ENCODE peak calls at places on chromosomes 11 and 22, in seven cellular contexts. Z is H9, V is trophoblast cell, I is neuronal stem cell, D is mesendoderm, X is IMR-90, T is mesenchymal stem cell. M is an unnamed sample.

GRCh38 chr11:315051-315481 is 1.2 kb downstream of the IFITM1 start:
- DNase-seq in Z (no peak), V (no peak), I (no peak), D (no peak), X (no peak), T (peak), M (no peak)

GRCh38 chr11:125463590-125464265 is 32.3 kb downstream of the FEZ1 start:
- DNase-seq in Z (no peak), V (no peak), I (no peak), D (no peak), X (peak), T (no peak), M (no peak)

GRCh38 chr11:123330071-123330470 is 100.0 kb upstream of the GRAMD1B start:
- DNase-seq in Z (no peak), V (no peak), I (no peak), D (no peak), X (no peak), T (no peak), M (no peak)

GRCh38 chr11:70517996-70518907 is 119.9 kb downstream of the CTTN start:
- DNase-seq in Z (peak), V (peak), I (no peak), D (no peak), X (peak), T (peak), M (no peak)

GRCh38 chr22:27686534-27686933 is 115.0 kb downstream of the MN1 start:
- DNase-seq in Z (no peak), V (no peak), I (no peak), D (no peak), X (peak), T (peak), M (no peak)

GRCh38 chr11:119339581-119340334 is 925 bp downstream of the C1QTNF5 start:
- DNase-seq in Z (peak), V (no peak), I (peak), D (peak), X (no peak), T (peak), M (no peak)

GRCh38 chr11:41971592-41971991 is 512.1 kb upstream of the LRRC4C start:
- DNase-seq in Z (no peak), V (no peak), I (no peak), D (no peak), X (no peak), T (no peak), M (no peak)

GRCh38 chr11:93935826-93936225 is 85.3 kb upstream of the HEPHL1 start:
- DNase-seq in Z (no peak), V (no peak), I (no peak), D (no peak), X (no peak), T (no peak), M (no peak)

GRCh38 chr11:35289821-35290220 is 129.5 kb downstream of the SLC1A2 start:
- DNase-seq in Z (no peak), V (no peak), I (no peak), D (no peak), X (peak), T (peak), M (no peak)

GRCh38 chr22:50530857-50531545 is 1.2 kb upstream of the TYMP start:
- DNase-seq in Z (peak), V (peak), I (no peak), D (peak), X (peak), T (peak), M (no peak)

GRCh38 chr11:134864233-134864967 is 452.4 kb upstream of the B3GAT1 start:
- DNase-seq in Z (no peak), V (no peak), I (no peak), D (no peak), X (no peak), T (no peak), M (no peak)

GRCh38 chr11:86087281-86087680 is 18.4 kb upstream of the PICALM start:
- DNase-seq in Z (no peak), V (no peak), I (no peak), D (peak), X (no peak), T (no peak), M (no peak)

GRCh38 chr22:44037519-44038370 is 13.6 kb downstream of the PARVB start:
- DNase-seq in Z (no peak), V (peak), I (no peak), D (peak), X (peak), T (peak), M (no peak)

GRCh38 chr22:45094826-45095225 is 68.9 kb upstream of the NUP50 start:
- DNase-seq in Z (no peak), V (no peak), I (no peak), D (no peak), X (no peak), T (no peak), M (no peak)

GRCh38 chr11:62054484-62055121 is 69.2 kb upstream of the INCENP start:
- DNase-seq in Z (peak), V (peak), I (no peak), D (peak), X (peak), T (peak), M (no peak)

GRCh38 chr11:125923012-125923579 is 18.8 kb downstream of the DDX25 start:
- DNase-seq in Z (peak), V (peak), I (peak), D (peak), X (peak), T (peak), M (peak)

GRCh38 chr22:42684462-42685195 is 35.4 kb upstream of the CYB5R3 start:
- DNase-seq in Z (no peak), V (no peak), I (no peak), D (no peak), X (no peak), T (no peak), M (no peak)

GRCh38 chr11:133956650-133957633 is at the start of gene IGSF9B:
- DNase-seq in Z (peak), V (peak), I (peak), D (peak), X (peak), T (peak), M (peak)

GRCh38 chr11:16606784-16607674 is 131.4 kb upstream of the C11orf58 start:
- DNase-seq in Z (peak), V (no peak), I (peak), D (peak), X (peak), T (peak), M (no peak)

DNA sequence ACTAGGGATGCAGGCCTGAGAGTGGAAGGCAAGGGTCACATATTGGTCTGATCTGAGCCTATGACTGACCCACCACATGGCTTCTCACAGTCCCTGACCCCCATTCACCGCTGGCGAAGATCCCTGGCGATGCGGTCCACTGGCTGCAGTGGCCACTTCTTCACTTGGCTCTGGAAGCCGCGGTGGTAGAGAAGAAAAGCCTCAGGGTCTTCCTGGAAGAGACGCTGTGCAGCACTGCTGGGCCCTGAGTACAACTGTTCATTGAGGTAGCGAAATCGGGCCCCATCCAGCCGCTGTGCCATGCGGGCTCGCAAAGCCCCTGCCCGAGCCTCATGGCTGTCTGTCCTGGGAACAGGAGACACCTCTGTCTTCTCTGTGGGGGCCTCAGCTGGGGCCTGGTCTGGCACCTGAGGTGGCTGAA is 2.4 kb downstream of the RRP8 start:
- DNase-seq in Z (no peak), V (no peak), I (no peak), D (no peak), X (no peak), T (no peak), M (no peak)
- H3K4me2 ChIP-seq in Z (no peak), V (no peak), I (no peak), D (no peak), X (no peak), T (no peak), M (no peak)

DNA sequence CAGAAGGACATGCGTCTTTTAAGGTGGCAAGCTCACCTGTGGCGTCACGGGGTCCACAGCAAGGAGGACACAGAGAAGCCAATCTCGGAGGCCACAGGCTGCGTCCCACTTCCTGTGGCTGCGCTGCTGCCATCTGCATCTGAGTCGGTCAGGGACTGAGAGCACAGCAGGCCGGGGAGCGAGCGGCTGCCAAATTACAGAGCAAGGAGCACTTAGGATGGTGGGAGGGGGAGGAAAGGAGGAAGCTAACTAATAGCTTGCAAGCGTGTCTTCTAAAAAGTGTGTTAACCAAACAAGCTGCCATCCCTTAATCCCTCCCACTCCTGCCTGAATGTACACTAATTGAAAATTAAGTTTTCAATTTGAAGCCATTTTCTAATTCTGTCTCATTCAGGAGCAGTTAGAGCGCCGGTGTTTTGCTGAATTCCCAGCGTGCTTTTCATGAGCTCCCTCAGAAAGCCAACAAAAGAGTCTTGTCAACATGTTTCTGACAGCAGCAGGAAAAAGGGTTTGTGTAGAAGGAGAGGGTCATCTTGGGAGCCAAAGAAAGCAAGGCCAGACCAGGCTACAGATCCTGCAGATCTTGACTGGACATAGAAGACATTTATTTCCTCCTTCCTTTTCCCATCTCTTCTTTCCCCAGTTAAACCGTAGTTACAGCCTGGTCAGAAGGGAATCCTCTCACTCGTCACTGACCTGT is 42.4 kb upstream of the API5 start:
- DNase-seq in Z (peak), V (no peak), I (no peak), D (peak), X (no peak), T (no peak), M (no peak)
- H3K23ac ChIP-seq in Z (no peak), V (no peak), I (no peak), D (no peak), X (no peak), T (no peak), M (no peak)

GRCh38 chr11:13963169-13963948 is 836 bp downstream of the SPON1 start:
- DNase-seq in Z (peak), V (no peak), I (no peak), D (peak), X (peak), T (peak), M (no peak)

GRCh38 chr11:13965337-13965736 is 2.8 kb downstream of the SPON1 start:
- DNase-seq in Z (peak), V (no peak), I (no peak), D (no peak), X (no peak), T (no peak), M (no peak)

GRCh38 chr11:13963949-13964770 is 1.6 kb downstream of the SPON1 start:
- DNase-seq in Z (peak), V (no peak), I (no peak), D (peak), X (no peak), T (no peak), M (peak)

GRCh38 chr11:13964771-13965074 is 2.2 kb downstream of the SPON1 start:
- DNase-seq in Z (no peak), V (no peak), I (no peak), D (no peak), X (no peak), T (no peak), M (no peak)

DNA sequence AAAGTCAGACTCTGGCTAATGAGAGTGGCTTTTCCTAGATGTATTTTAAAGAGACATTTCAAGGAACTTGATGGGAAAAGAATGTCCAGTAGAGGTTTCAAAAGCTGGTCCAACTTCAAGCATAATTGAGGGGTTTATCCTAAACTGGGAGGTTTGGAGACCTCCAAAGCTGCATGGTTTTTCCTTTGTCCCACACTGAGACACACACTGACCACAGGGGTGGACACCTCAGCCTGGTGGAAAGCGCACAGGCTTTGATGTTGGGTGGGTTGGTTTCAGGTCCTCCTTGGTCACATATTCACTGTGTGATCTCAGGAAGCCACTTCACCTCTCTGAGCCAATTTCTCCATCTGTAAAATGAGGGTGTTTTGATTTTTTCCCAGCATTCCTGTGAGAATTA is 4.0 kb downstream of the SPON1 start:
- DNase-seq in Z (no peak), V (no peak), I (no peak), D (no peak), X (no peak), T (no peak), M (no peak)
- H3K4me2 ChIP-seq in Z (no peak), V (no peak), I (peak), D (no peak), X (no peak), T (no peak), M (no peak)

GRCh38 chr11:73283316-73284035 is 11.3 kb downstream of the P2RY6 start:
- DNase-seq in Z (no peak), V (no peak), I (no peak), D (no peak), X (no peak), T (no peak), M (no peak)

GRCh38 chr11:73287400-73288101 is 15.4 kb downstream of the P2RY6 start:
- DNase-seq in Z (no peak), V (no peak), I (no peak), D (no peak), X (no peak), T (no peak), M (no peak)

GRCh38 chr11:73286240-73286810 is 14.2 kb downstream of the P2RY6 start:
- DNase-seq in Z (no peak), V (no peak), I (no peak), D (no peak), X (no peak), T (no peak), M (no peak)

GRCh38 chr11:73284106-73284505 is 12.0 kb downstream of the P2RY6 start:
- DNase-seq in Z (no peak), V (no peak), I (no peak), D (no peak), X (no peak), T (no peak), M (no peak)

GRCh38 chr11:73285721-73286120 is 13.6 kb downstream of the P2RY6 start:
- DNase-seq in Z (no peak), V (no peak), I (no peak), D (no peak), X (no peak), T (no peak), M (no peak)
- H3K23ac ChIP-seq in Z (no peak), V (no peak), I (no peak), D (no peak), X (no peak), T (no peak), M (no peak)

GRCh38 chr22:37912171-37912570 is 6.1 kb downstream of the MICALL1 start:
- DNase-seq in Z (no peak), V (no peak), I (no peak), D (no peak), X (no peak), T (no peak), M (no peak)

GRCh38 chr22:37911697-37912096 is 5.6 kb downstream of the MICALL1 start:
- DNase-seq in Z (no peak), V (no peak), I (no peak), D (no peak), X (no peak), T (no peak), M (no peak)

GRCh38 chr22:37910863-37911262 is 4.8 kb downstream of the MICALL1 start:
- DNase-seq in Z (no peak), V (no peak), I (no peak), D (no peak), X (no peak), T (no peak), M (no peak)

GRCh38 chr22:37911273-37911672 is 5.2 kb downstream of the MICALL1 start:
- DNase-seq in Z (no peak), V (no peak), I (no peak), D (peak), X (no peak), T (no peak), M (no peak)

DNA sequence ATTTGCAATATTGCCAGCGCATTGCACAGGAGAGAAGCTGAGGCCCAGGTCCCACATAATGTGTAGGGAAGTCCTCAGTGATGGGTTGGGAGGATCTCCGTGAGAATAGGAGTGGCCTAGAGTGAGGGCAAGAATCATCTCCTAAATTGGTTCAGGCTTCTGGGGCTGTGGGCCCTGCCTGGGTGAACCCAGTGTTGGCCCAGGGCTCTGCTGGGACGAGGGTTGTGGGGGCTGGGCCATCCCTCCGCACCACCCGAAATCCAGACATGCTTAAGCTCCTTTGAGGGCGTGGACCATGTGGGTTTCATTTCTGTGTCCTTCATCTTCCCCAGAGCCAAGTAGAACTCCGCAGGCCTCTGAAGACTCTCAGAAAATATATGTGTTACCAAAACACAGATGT is 3.7 kb downstream of the MICALL1 start:
- DNase-seq in Z (no peak), V (peak), I (no peak), D (no peak), X (no peak), T (no peak), M (no peak)
- H3K4me2 ChIP-seq in Z (no peak), V (no peak), I (no peak), D (no peak), X (no peak), T (no peak), M (no peak)

GRCh38 chr11:45053736-45054446 is 92.5 kb upstream of the PRDM11 start:
- DNase-seq in Z (no peak), V (no peak), I (no peak), D (no peak), X (no peak), T (no peak), M (no peak)
- H3K23ac ChIP-seq in Z (no peak), V (no peak), I (no peak), D (no peak), X (no peak), T (no peak), M (no peak)

GRCh38 chr11:27349919-27350318 is 13.1 kb downstream of the CCDC34 start:
- DNase-seq in Z (no peak), V (no peak), I (no peak), D (no peak), X (no peak), T (no peak), M (no peak)
- H3K4me2 ChIP-seq in Z (no peak), V (peak), I (no peak), D (no peak), X (no peak), T (no peak), M (peak)

GRCh38 chr22:46803936-46804335 is 41.5 kb downstream of the TBC1D22A start:
- DNase-seq in Z (no peak), V (no peak), I (no peak), D (no peak), X (no peak), T (no peak), M (no peak)
- H3K23ac ChIP-seq in Z (no peak), V (no peak), I (no peak), D (no peak), X (no peak), T (no peak), M (no peak)

GRCh38 chr11:131912127-131912526 is 541.7 kb downstream of the NTM start:
- DNase-seq in Z (no peak), V (no peak), I (no peak), D (no peak), X (no peak), T (no peak), M (no peak)
- H3K4me2 ChIP-seq in Z (no peak), V (no peak), I (no peak), D (no peak), X (peak), T (peak), M (peak)

DNA sequence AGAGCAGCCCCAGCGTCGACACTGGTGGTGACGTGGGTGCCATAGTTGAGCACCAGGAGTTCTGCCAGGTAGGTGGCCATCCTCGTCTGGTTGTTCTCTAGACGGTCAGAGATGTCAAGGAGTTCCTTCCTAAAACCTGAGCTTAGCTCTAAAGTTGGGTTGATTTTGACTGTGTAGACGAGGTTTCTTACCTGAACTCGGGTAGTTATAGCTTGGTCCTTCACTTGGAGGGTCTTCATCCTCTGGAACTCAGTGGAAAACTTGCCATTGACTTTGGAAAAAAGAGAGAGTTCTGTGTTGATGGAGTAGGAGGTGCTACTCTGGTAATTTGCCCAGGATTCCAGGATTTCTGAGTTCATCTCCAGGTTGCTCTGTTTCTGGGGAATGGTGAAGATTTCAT is 505 bp downstream of the MPEG1 start:
- DNase-seq in Z (no peak), V (no peak), I (no peak), D (no peak), X (no peak), T (no peak), M (no peak)
- H3K23ac ChIP-seq in Z (no peak), V (no peak), I (no peak), D (no peak), X (no peak), T (no peak), M (no peak)